ENCODE peak calls at places on chromosomes 16 and 17, in six cellular contexts. K, G, S, D, W and R are unnamed samples.
A peak's percentile ranks its signal among the peaks of the same experiment; 100 is the strongest.

GRCh38 chr17:80060629-80061028 is 24.2 kb downstream of the CCDC40 start:
- DNase-seq in K (no peak), G (no peak), S (no peak), D (no peak), W (no peak), R (no peak)

GRCh38 chr16:82960923-82961322 is 334.2 kb downstream of the CDH13 start:
- DNase-seq in K (no peak), G (no peak), S (no peak), D (no peak), W (no peak), R (no peak)

GRCh38 chr17:67151717-67152116 is 93.3 kb downstream of the HELZ start:
- DNase-seq in K (no peak), G (peak; percentile 78), S (peak; percentile 12), D (no peak), W (no peak), R (no peak)

GRCh38 chr16:10827691-10828341 is 9.2 kb upstream of the TVP23A start:
- DNase-seq in K (peak; percentile 90), G (peak; percentile 95), S (peak; percentile 95), D (no peak), W (peak; percentile 54), R (no peak)

GRCh38 chr17:17018021-17018441 is 24.2 kb upstream of the MPRIP start:
- DNase-seq in K (no peak), G (no peak), S (no peak), D (no peak), W (no peak), R (no peak)

GRCh38 chr17:42409467-42410351 is 13.3 kb downstream of the CAVIN1 start:
- DNase-seq in K (peak; percentile 86), G (peak; percentile 97), S (peak; percentile 95), D (no peak), W (peak; percentile 76), R (no peak)

GRCh38 chr17:7314719-7315569 is at the start of gene GPS2:
- DNase-seq in K (peak; percentile 95), G (peak; percentile 94), S (peak; percentile 86), D (peak; percentile 88), W (peak; percentile 88), R (peak; percentile 93)

GRCh38 chr17:58231644-58232043 is 6.7 kb upstream of the LPO start:
- DNase-seq in K (no peak), G (peak; percentile 77), S (no peak), D (no peak), W (no peak), R (no peak)

GRCh38 chr17:17395246-17395802 is 81.5 kb upstream of the MED9 start:
- DNase-seq in K (no peak), G (no peak), S (no peak), D (no peak), W (no peak), R (no peak)

GRCh38 chr17:31754239-31754945 is 104.7 kb downstream of the COPRS start:
- DNase-seq in K (no peak), G (peak; percentile 79), S (peak; percentile 91), D (no peak), W (no peak), R (no peak)

GRCh38 chr16:72857841-72858594 is 189.9 kb downstream of the ZFHX3 start:
- DNase-seq in K (no peak), G (no peak), S (no peak), D (no peak), W (no peak), R (no peak)

GRCh38 chr17:354651-355556 is 2.3 kb upstream of the RPH3AL start:
- DNase-seq in K (no peak), G (no peak), S (no peak), D (no peak), W (no peak), R (no peak)

GRCh38 chr17:2177235-2177811 is 122.4 kb downstream of the HIC1 start:
- DNase-seq in K (no peak), G (peak; percentile 30), S (no peak), D (no peak), W (no peak), R (no peak)

DNA sequence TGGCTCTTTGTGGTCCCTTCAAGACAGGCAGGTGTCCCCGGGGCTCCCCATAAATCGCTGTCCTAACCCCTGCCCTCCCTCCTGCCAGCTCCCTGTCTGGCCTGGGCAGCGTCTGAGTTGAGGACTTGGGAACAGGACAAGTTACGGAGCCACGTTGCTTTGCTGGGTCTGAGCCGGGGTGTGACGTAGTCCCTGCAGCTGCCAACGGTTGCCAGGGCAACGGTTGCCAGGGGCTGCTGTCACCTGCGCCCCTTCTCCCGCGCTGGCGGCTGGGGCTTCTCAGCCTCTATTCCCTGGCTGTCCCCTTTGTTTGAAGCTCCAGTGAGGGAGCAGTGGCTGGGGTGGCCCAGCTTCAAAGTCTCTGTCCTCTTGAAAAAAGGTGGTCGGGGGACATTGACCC is 10.7 kb downstream of the ADGRG1 start:
- DNase-seq in K (no peak), G (no peak), S (peak; percentile 52), D (no peak), W (no peak), R (peak; percentile 11)
- H3K4me1 ChIP-seq in K (no peaks in the 10 kb centered on the region), G (peaks cover 15% of the 10 kb centered on the region), S (no peaks in the 10 kb centered on the region), D (no peaks in the 10 kb centered on the region), W (peaks cover 73% of the 10 kb centered on the region), R (no peaks in the 10 kb centered on the region)

GRCh38 chr16:56604966-56605365 is 3.4 kb upstream of the MT2A start:
- DNase-seq in K (no peak), G (no peak), S (no peak), D (no peak), W (no peak), R (no peak)

GRCh38 chr16:56603589-56603988 is 4.8 kb upstream of the MT2A start:
- DNase-seq in K (no peak), G (peak; percentile 44), S (peak; percentile 36), D (no peak), W (no peak), R (no peak)

GRCh38 chr16:56600398-56600999 is 7.9 kb upstream of the MT2A start:
- DNase-seq in K (no peak), G (peak; percentile 83), S (peak; percentile 65), D (no peak), W (no peak), R (no peak)

GRCh38 chr16:56605475-56605874 is 2.9 kb upstream of the MT2A start:
- DNase-seq in K (no peak), G (no peak), S (no peak), D (no peak), W (no peak), R (no peak)

GRCh38 chr16:56601325-56601724 is 7.1 kb upstream of the MT2A start:
- DNase-seq in K (no peak), G (no peak), S (no peak), D (no peak), W (no peak), R (no peak)
- H3K27ac ChIP-seq in K (no peak overlapping the region), G (no peak overlapping the region), S (no peak overlapping the region), D (no peak overlapping the region), W (peak overlapping the region; percentile 52), R (no peak overlapping the region)

GRCh38 chr16:53900678-53901077 is 196.7 kb downstream of the FTO start:
- DNase-seq in K (no peak), G (no peak), S (no peak), D (no peak), W (no peak), R (no peak)
- H3K4me1 ChIP-seq in K (no peaks in the 10 kb centered on the region), G (peaks cover 9% of the 10 kb centered on the region), S (peaks cover 45% of the 10 kb centered on the region), D (no peaks in the 10 kb centered on the region), W (no peaks in the 10 kb centered on the region), R (no peaks in the 10 kb centered on the region)

GRCh38 chr16:67169011-67169451 is 1.3 kb upstream of the NOL3 start:
- DNase-seq in K (no peak), G (no peak), S (no peak), D (no peak), W (no peak), R (no peak)
- H3K27ac ChIP-seq in K (no peak overlapping the region), G (no peak overlapping the region), S (no peak overlapping the region), D (no peak overlapping the region), W (peak overlapping the region; percentile 94), R (no peak overlapping the region)

GRCh38 chr17:74607219-74607618 is 15.1 kb upstream of the CD300LD start:
- DNase-seq in K (no peak), G (no peak), S (no peak), D (no peak), W (no peak), R (no peak)
- H3K4me1 ChIP-seq in K (no peaks in the 10 kb centered on the region), G (peaks cover 4% of the 10 kb centered on the region), S (no peaks in the 10 kb centered on the region), D (no peaks in the 10 kb centered on the region), W (no peaks in the 10 kb centered on the region), R (no peaks in the 10 kb centered on the region)